ENCODE peak calls at places on chromosomes 13 and 19, in six cellular contexts. C is EH; Q is stimulated activated CD8-positive, alpha-beta memory T cell treated with anti-CD3 and anti-CD28 coated beads, Interleukin-12 subunit alpha, Interleukin-12 subunit beta, amount 100 ng/mL, for 4 hours; I is NCI-H2081; Z is type B pancreatic cell; A is HTR-8/SVneo. R is an unnamed sample.
A peak's percentile ranks its signal among the peaks of the same experiment; 100 is the strongest.

GRCh38 chr19:33186431-33186830 is 7.7 kb upstream of the LRP3 start:
- DNase-seq in C (no peak), Q (no peak), I (no peak), Z (no peak), A (no peak), R (no peak)

GRCh38 chr19:23415561-23416191 is 20.4 kb upstream of the ZNF91 start:
- DNase-seq in C (peak; percentile 26), Q (no peak), I (no peak), Z (peak; percentile 74), A (peak; percentile 69), R (no peak)

GRCh38 chr13:51998723-51999471 is 12.4 kb downstream of the ATP7B start:
- DNase-seq in C (no peak), Q (no peak), I (no peak), Z (no peak), A (no peak), R (no peak)

GRCh38 chr19:24033962-24034342 is 53.0 kb upstream of the ZNF254 start:
- DNase-seq in C (peak; percentile 79), Q (no peak), I (no peak), Z (no peak), A (peak; percentile 10), R (no peak)

GRCh38 chr13:28583661-28584091 is 75.3 kb upstream of the POMP start:
- DNase-seq in C (no peak), Q (no peak), I (no peak), Z (no peak), A (no peak), R (no peak)

GRCh38 chr13:19586904-19587634 is 25.7 kb upstream of the TPTE2 start:
- DNase-seq in C (peak; percentile 79), Q (peak; percentile 50), I (no peak), Z (no peak), A (no peak), R (no peak)

GRCh38 chr13:62294210-62294609 is 878.6 kb upstream of the PCDH20 start:
- DNase-seq in C (no peak), Q (no peak), I (no peak), Z (no peak), A (no peak), R (no peak)

GRCh38 chr19:15374796-15375440 is 4.7 kb downstream of the AKAP8 start:
- DNase-seq in C (no peak), Q (no peak), I (no peak), Z (no peak), A (no peak), R (no peak)

GRCh38 chr13:97932006-97932405 is 21.5 kb upstream of the IPO5 start:
- DNase-seq in C (no peak), Q (no peak), I (no peak), Z (no peak), A (no peak), R (peak; percentile 28)

GRCh38 chr13:33330483-33330882 is 44.9 kb upstream of the STARD13 start:
- DNase-seq in C (no peak), Q (no peak), I (no peak), Z (no peak), A (no peak), R (no peak)

GRCh38 chr19:46416077-46416709 is 2.8 kb upstream of the CCDC8 start:
- DNase-seq in C (peak; percentile 85), Q (no peak), I (peak; percentile 52), Z (peak; percentile 92), A (peak; percentile 88), R (peak; percentile 33)

GRCh38 chr13:100547805-100548204 is 40.8 kb downstream of the GGACT start:
- DNase-seq in C (peak; percentile 75), Q (no peak), I (no peak), Z (no peak), A (no peak), R (no peak)

GRCh38 chr13:113946409-113947181 is 27.3 kb downstream of the C13orf46 start:
- DNase-seq in C (no peak), Q (no peak), I (no peak), Z (no peak), A (no peak), R (no peak)

GRCh38 chr19:3801412-3802096 is 15.4 kb upstream of the MATK start:
- DNase-seq in C (peak; percentile 33), Q (peak; percentile 57), I (peak; percentile 45), Z (no peak), A (no peak), R (no peak)

GRCh38 chr19:42349378-42350107 is 24.1 kb downstream of the MEGF8 start:
- DNase-seq in C (no peak), Q (no peak), I (no peak), Z (no peak), A (no peak), R (no peak)

GRCh38 chr13:112454648-112455334 is 78.6 kb downstream of the SPACA7 start:
- DNase-seq in C (no peak), Q (no peak), I (no peak), Z (no peak), A (no peak), R (no peak)

GRCh38 chr13:107459430-107459829 is 755.9 kb downstream of the LIG4 start:
- DNase-seq in C (no peak), Q (no peak), I (no peak), Z (no peak), A (no peak), R (no peak)

GRCh38 chr19:42132851-42133528 is 744 bp upstream of the POU2F2 start:
- DNase-seq in C (peak; percentile 51), Q (peak; percentile 78), I (peak; percentile 83), Z (peak; percentile 81), A (peak; percentile 63), R (peak; percentile 33)

GRCh38 chr13:56953965-56954364 is 186.8 kb upstream of the PRR20A start:
- DNase-seq in C (no peak), Q (no peak), I (no peak), Z (no peak), A (no peak), R (no peak)

GRCh38 chr19:3547301-3547731 is 8.3 kb downstream of the TEKTIP1 start:
- DNase-seq in C (peak; percentile 39), Q (no peak), I (no peak), Z (no peak), A (no peak), R (no peak)

GRCh38 chr19:31883299-31883990 is 462.0 kb upstream of the ZNF507 start:
- DNase-seq in C (no peak), Q (no peak), I (no peak), Z (no peak), A (no peak), R (no peak)

GRCh38 chr13:80341098-80341701 is at the start of gene SPRY2:
- DNase-seq in C (peak; percentile 97), Q (peak; percentile 17), I (peak; percentile 90), Z (peak; percentile 92), A (peak; percentile 71), R (peak; percentile 84)

R was measured in SHP77 treated with DMSO at 0.1 percent for 48 hours.